ENCODE peak calls at places on chromosomes 11 and 22, in seven cellular contexts. B is GM12878, C is trophoblast cell, V is HCT116, F is PC-3, E is H9, R is K562. X is an unnamed sample.

GRCh38 chr11:131609317-131609716 is 238.9 kb downstream of the NTM start:
- DNase-seq in B (no peak), C (no peak), V (no peak), F (no peak), E (no peak), R (no peak), X (no peak)

GRCh38 chr22:30325065-30325720 is 1.5 kb downstream of the TBC1D10A start:
- DNase-seq in B (no peak), C (peak), V (no peak), F (peak), E (no peak), R (peak), X (peak)

GRCh38 chr11:93123351-93123898 is 74.4 kb downstream of the SLC36A4 start:
- DNase-seq in B (no peak), C (peak), V (no peak), F (no peak), E (no peak), R (no peak), X (no peak)

GRCh38 chr11:34586655-34587281 is 34.1 kb upstream of the EHF start:
- DNase-seq in B (no peak), C (no peak), V (no peak), F (peak), E (no peak), R (no peak), X (no peak)

GRCh38 chr11:65596520-65596919 is 920 bp upstream of the KCNK7 start:
- DNase-seq in B (no peak), C (no peak), V (no peak), F (no peak), E (no peak), R (no peak), X (no peak)

GRCh38 chr11:80371931-80372330 is 931.1 kb upstream of the TENM4 start:
- DNase-seq in B (no peak), C (no peak), V (no peak), F (no peak), E (no peak), R (no peak), X (no peak)

GRCh38 chr22:27820896-27821866 is 19.6 kb upstream of the MN1 start:
- DNase-seq in B (no peak), C (no peak), V (no peak), F (no peak), E (no peak), R (no peak), X (peak)

GRCh38 chr11:79940976-79941735 is 500.3 kb upstream of the TENM4 start:
- DNase-seq in B (no peak), C (no peak), V (no peak), F (peak), E (no peak), R (no peak), X (no peak)

GRCh38 chr11:66336234-66337102 is at the start of gene RIN1:
- DNase-seq in B (peak), C (peak), V (peak), F (peak), E (peak), R (peak), X (peak)

GRCh38 chr11:129115652-129116585 is 76.2 kb downstream of the ARHGAP32 start:
- DNase-seq in B (no peak), C (peak), V (peak), F (peak), E (no peak), R (no peak), X (no peak)

GRCh38 chr11:17352925-17353227 is 1.3 kb downstream of the NCR3LG1 start:
- DNase-seq in B (no peak), C (no peak), V (no peak), F (peak), E (peak), R (peak), X (peak)

GRCh38 chr22:39429186-39429585 is 27.6 kb upstream of the MGAT3 start:
- DNase-seq in B (no peak), C (no peak), V (no peak), F (no peak), E (peak), R (no peak), X (no peak)

GRCh38 chr11:64094463-64095223 is 58.9 kb downstream of the FLRT1 start:
- DNase-seq in B (no peak), C (peak), V (peak), F (peak), E (peak), R (peak), X (peak)

GRCh38 chr11:3627291-3627690 is 14.5 kb downstream of the ART5 start:
- DNase-seq in B (no peak), C (no peak), V (no peak), F (no peak), E (no peak), R (no peak), X (no peak)

GRCh38 chr11:62127941-62128770 is 4.3 kb downstream of the INCENP start:
- DNase-seq in B (no peak), C (no peak), V (no peak), F (no peak), E (no peak), R (no peak), X (no peak)

GRCh38 chr11:60854140-60854846 is 1.5 kb downstream of the PTGDR2 start:
- DNase-seq in B (no peak), C (no peak), V (no peak), F (no peak), E (no peak), R (peak), X (no peak)

GRCh38 chr11:70090989-70091388 is 12.9 kb downstream of the ANO1 start:
- DNase-seq in B (no peak), C (no peak), V (no peak), F (no peak), E (no peak), R (no peak), X (no peak)

GRCh38 chr22:41021655-41022454 is 70.5 kb upstream of the EP300 start:
- DNase-seq in B (no peak), C (peak), V (peak), F (peak), E (peak), R (peak), X (peak)

GRCh38 chr11:84720706-84721402 is 906.3 kb downstream of the DLG2 start:
- DNase-seq in B (no peak), C (no peak), V (no peak), F (no peak), E (peak), R (no peak), X (peak)

GRCh38 chr11:1660025-1660867 is 30.7 kb downstream of the KRTAP5-5 start:
- DNase-seq in B (no peak), C (no peak), V (no peak), F (no peak), E (no peak), R (no peak), X (no peak)

GRCh38 chr11:47393163-47394049 is 15.0 kb upstream of the SLC39A13 start:
- DNase-seq in B (no peak), C (no peak), V (no peak), F (no peak), E (peak), R (peak), X (peak)

GRCh38 chr11:44758996-44759395 is 32.2 kb downstream of the TSPAN18 start:
- DNase-seq in B (no peak), C (no peak), V (no peak), F (no peak), E (peak), R (no peak), X (no peak)

GRCh38 chr11:120563698-120564572 is 52.4 kb downstream of the GRIK4 start:
- DNase-seq in B (no peak), C (no peak), V (no peak), F (no peak), E (peak), R (no peak), X (peak)

GRCh38 chr22:36065462-36065774 is 36.8 kb upstream of the RBFOX2 start:
- DNase-seq in B (no peak), C (no peak), V (no peak), F (no peak), E (no peak), R (no peak), X (no peak)
- H3K9ac ChIP-seq in B (no peak), C (peak), V (peak), F (peak), E (peak), R (peak), X (no peak)

DNA sequence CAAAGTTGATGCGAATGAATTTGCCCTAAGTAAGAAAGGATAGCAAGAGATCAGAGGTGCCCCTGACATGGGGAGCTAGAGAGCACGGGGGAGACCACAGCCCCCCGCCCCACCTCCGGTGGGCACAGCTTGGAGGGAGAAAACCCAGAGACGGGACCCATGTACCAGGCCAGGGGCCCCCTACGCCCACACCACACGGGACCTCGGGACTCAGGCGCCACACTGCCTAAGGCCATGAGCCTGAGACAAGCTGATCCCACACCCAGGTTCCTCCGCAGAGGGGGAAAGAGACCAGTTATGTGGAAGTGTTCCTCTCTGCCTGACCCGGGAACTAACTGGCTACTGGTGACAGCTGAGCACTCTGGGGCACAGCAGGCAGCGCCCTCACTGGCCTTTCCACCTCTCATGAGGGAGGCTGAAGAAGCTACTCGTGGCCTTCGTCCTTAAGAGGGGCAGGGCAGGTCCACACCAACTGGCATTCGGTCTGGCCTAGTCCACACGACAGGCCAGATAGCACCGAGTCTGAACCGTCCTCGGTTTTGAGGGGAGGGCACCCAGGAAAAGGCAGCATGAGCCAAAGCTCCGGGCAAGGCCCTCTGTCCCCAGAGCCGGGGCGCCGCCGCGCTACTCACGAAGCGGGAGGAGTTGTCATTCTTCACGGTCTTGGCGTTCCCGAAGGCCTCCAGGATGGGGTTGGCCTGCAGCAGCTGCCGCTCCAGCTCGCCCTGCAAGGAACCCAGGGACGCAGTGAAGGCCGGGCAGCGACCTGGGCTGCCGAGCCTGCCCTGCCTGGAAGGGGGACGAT is 65.8 kb downstream of the MYH9 start:
- DNase-seq in B (no peak), C (no peak), V (no peak), F (no peak), E (no peak), R (no peak), X (no peak)
- H3K9ac ChIP-seq in B (no peak), C (no peak), V (no peak), F (no peak), E (no peak), R (no peak), X (no peak)

GRCh38 chr22:48926663-48927062 is 901.0 kb downstream of the BRD1 start:
- DNase-seq in B (no peak), C (no peak), V (no peak), F (no peak), E (no peak), R (no peak), X (no peak)

GRCh38 chr22:48927591-48927990 is 900.1 kb downstream of the BRD1 start:
- DNase-seq in B (no peak), C (no peak), V (no peak), F (no peak), E (no peak), R (no peak), X (no peak)

GRCh38 chr22:48931452-48931851 is 896.2 kb downstream of the BRD1 start:
- DNase-seq in B (no peak), C (no peak), V (no peak), F (no peak), E (no peak), R (no peak), X (no peak)

GRCh38 chr22:48925450-48925849 is 902.2 kb downstream of the BRD1 start:
- DNase-seq in B (no peak), C (no peak), V (no peak), F (no peak), E (no peak), R (no peak), X (no peak)

DNA sequence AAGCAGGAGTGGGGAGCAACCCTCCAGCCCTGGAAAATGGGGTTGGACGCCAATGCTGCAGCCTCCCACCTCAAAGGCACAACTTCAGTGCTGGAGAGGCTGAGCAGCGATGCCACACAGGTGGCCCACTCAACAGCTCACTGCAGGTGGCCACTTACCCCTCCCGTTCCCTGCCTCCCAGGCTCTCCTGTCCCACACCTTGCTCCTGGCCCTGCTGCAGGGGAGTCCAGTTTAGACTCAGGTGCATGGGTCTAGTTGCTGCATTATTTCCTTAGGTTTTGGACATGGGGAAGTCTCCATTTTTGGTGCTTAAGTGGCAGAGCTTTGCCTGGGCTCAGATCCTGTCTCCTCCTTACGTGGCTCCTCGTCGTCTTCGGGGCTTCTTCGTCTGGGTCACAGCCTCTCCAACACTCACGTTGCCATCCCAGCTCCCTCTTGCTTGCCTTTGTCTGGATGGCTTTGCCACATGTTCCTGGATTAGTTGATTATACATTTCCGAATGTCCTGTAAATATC is 898.3 kb downstream of the BRD1 start:
- DNase-seq in B (no peak), C (no peak), V (no peak), F (no peak), E (peak), R (no peak), X (no peak)
- H3K9ac ChIP-seq in B (no peak), C (no peak), V (no peak), F (no peak), E (no peak), R (no peak), X (no peak)

GRCh38 chr11:112174789-112175595 is at the start of gene BCO2:
- DNase-seq in B (no peak), C (peak), V (peak), F (peak), E (peak), R (peak), X (peak)
- H3K9ac ChIP-seq in B (no peak), C (no peak), V (peak), F (no peak), E (no peak), R (peak), X (no peak)